ENCODE peak calls at places on chromosomes 7 and 10, in four cellular contexts. X, M, O and F are unnamed samples.

GRCh38 chr7:108358553-108358952 is 97.7 kb downstream of the NRCAM start:
- DNase-seq in X (no peak), M (peak), O (no peak), F (peak)

GRCh38 chr10:58807631-58808024 is 295.0 kb downstream of the BICC1 start:
- DNase-seq in X (no peak), O (no peak), M (peak), F (no peak)

GRCh38 chr7:138565451-138566114 is 105.5 kb downstream of the TRIM24 start:
- DNase-seq in X (peak), O (no peak), M (peak), F (no peak)

GRCh38 chr10:114537791-114538543 is 120.1 kb downstream of the ABLIM1 start:
- DNase-seq in X (no peak), M (no peak), O (no peak), F (no peak)

GRCh38 chr7:74043523-74043951 is 15.6 kb downstream of the ELN start:
- DNase-seq in O (no peak), X (no peak), M (no peak), F (no peak)

GRCh38 chr10:29239569-29240472 is 49.0 kb upstream of the LYZL1 start:
- DNase-seq in O (peak), M (peak), X (peak), F (peak)

GRCh38 chr7:73770002-73770859 is at the start of gene CLDN3:
- DNase-seq in X (peak), M (no peak), O (no peak), F (no peak)

GRCh38 chr10:132716691-132717490 is 69.1 kb downstream of the NKX6-2 start:
- DNase-seq in M (no peak), O (no peak), X (no peak), F (no peak)

GRCh38 chr10:45602836-45603235 is 69.7 kb downstream of the ZFAND4 start:
- DNase-seq in O (no peak), X (no peak), M (no peak), F (no peak)

DNA sequence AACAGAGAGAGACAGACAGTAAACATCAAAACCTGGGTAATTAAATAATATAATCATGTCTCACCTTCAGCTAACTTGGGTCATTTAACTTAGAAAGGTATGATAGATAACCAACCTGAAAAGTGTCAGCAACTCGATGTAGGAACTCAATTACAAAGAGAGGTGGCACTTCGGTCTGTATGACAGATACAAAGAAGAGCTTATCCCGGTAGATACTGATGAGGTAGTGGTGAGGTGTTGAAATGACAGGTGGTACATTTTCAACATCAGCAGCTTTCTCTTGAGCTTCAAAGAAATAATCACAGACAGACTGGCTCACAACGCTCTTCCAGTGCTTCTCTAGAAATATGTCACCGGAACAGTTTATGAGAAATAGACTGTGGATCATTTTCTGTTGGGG is 12.6 kb downstream of the AP3M1 start:
- DNase-seq in O (no peak), M (no peak), X (no peak), F (no peak)
- TF ChIP-seq TCF7L2 in O (no peak), M (no peak), X (no peak), F (no peak)

DNA sequence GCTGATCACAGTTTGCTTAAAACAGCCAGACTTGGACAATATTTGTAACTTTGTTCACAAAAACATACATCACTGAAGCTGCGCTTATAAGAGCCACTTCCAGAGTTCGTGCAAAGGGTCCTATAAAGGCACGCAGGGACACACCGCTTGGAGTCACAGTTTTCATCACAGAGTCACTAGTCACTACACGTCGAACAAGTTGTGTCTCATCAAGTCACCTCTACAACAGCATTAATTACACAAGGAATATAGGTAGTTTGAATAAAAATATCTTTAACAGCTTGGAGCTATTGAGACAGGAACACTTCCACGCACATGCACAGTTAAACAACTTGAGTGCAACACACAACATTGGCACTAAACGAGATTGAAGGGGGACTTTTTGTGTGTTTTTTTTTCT is 2.3 kb downstream of the HOXA5 start:
- DNase-seq in X (no peak), O (no peak), M (no peak), F (no peak)
- TF ChIP-seq TCF7L2 in X (no peak), O (no peak), M (no peak), F (no peak)

GRCh38 chr7:17871815-17872533 is 68.3 kb downstream of the SNX13 start:
- DNase-seq in X (no peak), M (no peak), O (no peak), F (no peak)
- TF ChIP-seq TCF7L2 in X (no peak), M (no peak), O (no peak), F (no peak)

GRCh38 chr10:126926568-126926967 is 21.3 kb downstream of the DOCK1 start:
- DNase-seq in X (no peak), M (no peak), O (no peak), F (no peak)

GRCh38 chr10:126921974-126922525 is 16.8 kb downstream of the DOCK1 start:
- DNase-seq in M (no peak), X (peak), O (no peak), F (no peak)

GRCh38 chr10:126924915-126925300 is 19.7 kb downstream of the DOCK1 start:
- DNase-seq in M (no peak), O (no peak), X (no peak), F (no peak)

GRCh38 chr10:126921162-126921561 is 15.9 kb downstream of the DOCK1 start:
- DNase-seq in X (no peak), M (no peak), O (no peak), F (no peak)

GRCh38 chr10:126924180-126924914 is 19.1 kb downstream of the DOCK1 start:
- DNase-seq in M (no peak), X (no peak), O (no peak), F (no peak)
- TF ChIP-seq TCF7L2 in M (no peak), X (no peak), O (no peak), F (no peak)

GRCh38 chr7:135784013-135784412 is 35.4 kb upstream of the FAM180A start:
- DNase-seq in M (no peak), O (no peak), X (no peak), F (no peak)
- TF ChIP-seq TCF7L2 in M (no peak), O (no peak), X (no peak), F (no peak)

GRCh38 chr10:52031771-52032170 is 282.3 kb upstream of the DKK1 start:
- DNase-seq in M (no peak), O (no peak), X (no peak), F (no peak)
- TF ChIP-seq TCF7L2 in M (no peak), O (no peak), X (no peak), F (no peak)

GRCh38 chr7:29194594-29195417 is at the start of gene CHN2:
- DNase-seq in M (peak), O (no peak), X (no peak), F (no peak)
- TF ChIP-seq TCF7L2 in M (no peak), O (no peak), X (no peak), F (no peak)